ENCODE peak calls at places on chromosomes 4 and X, in seven cellular contexts. I, K, U, Q, O, B and C are unnamed samples.

GRCh38 chrX:41542151-41542935 is 95.2 kb downstream of the NYX start:
- DNase-seq in B (no peak), K (peak; percentile 19), O (no peak), U (peak; percentile 53), Q (no peak), I (no peak), C (no peak)

GRCh38 chr4:2586502-2586901 is 50.1 kb downstream of the FAM193A start:
- DNase-seq in Q (no peak), O (no peak), B (no peak), I (no peak), U (no peak), K (no peak), C (no peak)

GRCh38 chrX:6029014-6029413 is 199.7 kb downstream of the NLGN4X start:
- DNase-seq in I (no peak), O (peak; percentile 4), K (no peak), B (no peak), U (no peak), Q (no peak), C (no peak)

GRCh38 chr4:168848977-168849687 is 160.9 kb downstream of the CBR4 start:
- DNase-seq in B (no peak), K (no peak), Q (no peak), I (no peak), O (no peak), U (no peak), C (no peak)

GRCh38 chr4:174604198-174604597 is 81.9 kb upstream of the HPGD start:
- DNase-seq in Q (no peak), O (peak; percentile 82), I (no peak), K (peak; percentile 57), U (no peak), B (no peak), C (no peak)

GRCh38 chrX:136880003-136880451 is 498 bp downstream of the RBMX start:
- DNase-seq in O (no peak), I (peak; percentile 42), K (no peak), B (no peak), U (peak; percentile 47), Q (no peak), C (no peak)

GRCh38 chr4:40283968-40284367 is 51.2 kb upstream of the CHRNA9 start:
- DNase-seq in I (peak; percentile 52), U (no peak), B (no peak), K (no peak), O (peak; percentile 73), Q (no peak), C (no peak)

GRCh38 chrX:10619311-10620015 is 922 bp downstream of the MID1 start:
- DNase-seq in K (no peak), B (no peak), Q (no peak), U (no peak), I (no peak), O (no peak), C (peak; percentile 23)

GRCh38 chr4:99321241-99322191 is at the start of gene ADH1B:
- DNase-seq in I (no peak), Q (no peak), K (no peak), U (no peak), O (no peak), B (no peak), C (peak; percentile 69)

GRCh38 chrX:72554448-72555140 is 18.0 kb downstream of the HDAC8 start:
- DNase-seq in Q (peak; percentile 38), K (peak; percentile 65), O (peak; percentile 71), U (peak; percentile 92), I (no peak), B (no peak), C (no peak)

GRCh38 chrX:153446636-153446936 is 730 bp upstream of the TREX2 start:
- DNase-seq in O (no peak), B (no peak), Q (no peak), K (no peak), U (no peak), I (no peak), C (no peak)

GRCh38 chrX:22220941-22221340 is 51.8 kb upstream of the CBLL2 start:
- DNase-seq in O (peak; percentile 91), B (no peak), Q (no peak), I (no peak), U (no peak), K (no peak), C (no peak)

GRCh38 chrX:19670854-19671620 is 155.7 kb upstream of the MAP3K15 start:
- DNase-seq in K (peak; percentile 50), B (no peak), O (peak; percentile 63), I (no peak), Q (no peak), U (peak; percentile 53), C (peak; percentile 22)

GRCh38 chr4:85829276-85830051 is 354.5 kb downstream of the ARHGAP24 start:
- DNase-seq in I (no peak), O (no peak), B (no peak), K (peak; percentile 23), U (no peak), Q (no peak), C (no peak)

GRCh38 chr4:182578402-182578801 is 335.2 kb downstream of the TENM3 start:
- DNase-seq in K (peak; percentile 70), U (no peak), O (peak; percentile 91), Q (no peak), B (no peak), I (no peak), C (no peak)

GRCh38 chr4:158896459-158897238 is 127.8 kb downstream of the FNIP2 start:
- DNase-seq in O (no peak), U (no peak), K (no peak), Q (no peak), B (no peak), I (no peak), C (no peak)

GRCh38 chr4:158890294-158890693 is 121.5 kb downstream of the FNIP2 start:
- DNase-seq in K (no peak), Q (no peak), B (no peak), U (no peak), O (no peak), I (no peak), C (no peak)

GRCh38 chr4:158894826-158895225 is 126.0 kb downstream of the FNIP2 start:
- DNase-seq in U (no peak), Q (no peak), O (no peak), K (no peak), B (no peak), I (no peak), C (no peak)

GRCh38 chr4:158891256-158891655 is 122.4 kb downstream of the FNIP2 start:
- DNase-seq in I (no peak), B (no peak), K (no peak), U (no peak), O (no peak), Q (no peak), C (no peak)

GRCh38 chr4:158895797-158896442 is 127.1 kb downstream of the FNIP2 start:
- DNase-seq in Q (no peak), B (no peak), I (no peak), O (no peak), U (peak; percentile 71), K (no peak), C (no peak)
- TF ChIP-seq CTCF in Q (peak; percentile 56), B (no peak), I (peak; percentile 6), O (peak; percentile 37), U (peak; percentile 66), K (no peak), C (no peak)

DNA sequence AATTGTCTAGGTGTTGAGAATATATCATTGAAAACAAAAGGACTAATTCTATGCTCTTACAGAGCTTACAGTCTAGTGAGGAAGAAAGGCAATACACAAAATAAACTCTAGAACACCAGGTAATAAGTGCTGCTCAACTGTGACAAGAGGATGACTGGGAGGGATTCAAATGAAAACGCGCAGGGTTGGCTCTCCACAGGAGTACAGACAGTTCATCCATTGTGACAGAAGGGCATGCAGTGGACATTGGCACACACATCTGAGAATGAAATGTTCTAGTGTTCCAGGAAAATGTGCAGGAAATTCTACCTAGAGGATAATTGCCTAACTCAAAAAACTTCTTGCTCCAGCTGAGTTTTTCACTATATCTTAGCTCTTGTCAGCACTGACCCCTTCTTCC is 492.0 kb downstream of the IDS start:
- DNase-seq in I (no peak), Q (no peak), B (no peak), K (no peak), O (no peak), U (no peak), C (no peak)
- H3K27ac ChIP-seq in I (no peak overlapping the region), Q (no peak overlapping the region), B (no peak overlapping the region), K (no peak overlapping the region), O (no peak overlapping the region), U (no peak overlapping the region), C (no peak overlapping the region)

DNA sequence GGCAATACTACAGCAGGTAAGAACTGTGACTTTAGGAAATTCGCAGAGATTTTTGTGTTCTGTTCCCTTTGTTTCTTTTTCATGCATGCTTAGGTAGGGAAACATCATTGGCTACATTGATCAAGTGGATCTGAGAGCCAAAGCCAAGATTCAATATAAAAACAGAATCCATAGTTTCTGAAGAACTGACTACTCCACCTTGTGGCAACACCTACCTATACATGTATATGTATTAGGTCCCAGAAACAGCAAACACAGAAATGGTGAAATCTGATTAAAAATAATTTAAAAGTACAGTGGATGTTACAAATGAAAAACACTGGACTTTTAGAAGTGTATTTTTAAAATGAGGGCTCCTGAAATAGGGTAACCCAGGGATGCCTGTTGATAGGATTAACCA is 322.6 kb upstream of the MAOA start:
- DNase-seq in O (peak; percentile 3), I (no peak), K (no peak), U (no peak), B (no peak), Q (no peak), C (no peak)
- TF ChIP-seq CTCF in O (peak; percentile 38), I (peak; percentile 29), K (peak; percentile 37), U (peak; percentile 67), B (no peak), Q (no peak), C (no peak)

DNA sequence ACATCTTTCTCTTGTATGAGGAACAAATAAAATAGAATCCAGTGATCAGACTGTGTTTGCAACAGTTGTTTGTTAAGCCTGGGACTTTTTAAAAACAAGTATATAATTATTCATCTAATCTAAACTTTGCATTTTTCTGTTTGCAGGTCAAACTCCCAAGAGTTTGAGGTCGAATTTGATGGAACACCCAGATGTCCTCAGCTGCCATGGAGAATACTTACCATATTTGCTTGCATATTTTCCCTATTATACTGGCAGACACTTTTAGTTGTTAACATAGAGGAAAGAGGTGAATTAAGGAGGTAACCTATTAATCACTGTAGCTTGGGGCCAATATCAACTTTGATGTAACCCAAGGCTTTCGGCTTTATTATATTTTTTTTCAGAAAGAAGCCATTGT is 401.5 kb upstream of the DIPK2B start:
- DNase-seq in B (no peak), Q (no peak), K (no peak), I (no peak), U (no peak), O (no peak), C (no peak)
- H3K27ac ChIP-seq in B (no peak overlapping the region), Q (no peak overlapping the region), K (no peak overlapping the region), I (no peak overlapping the region), U (no peak overlapping the region), O (no peak overlapping the region), C (peak overlapping the region; percentile 28)

DNA sequence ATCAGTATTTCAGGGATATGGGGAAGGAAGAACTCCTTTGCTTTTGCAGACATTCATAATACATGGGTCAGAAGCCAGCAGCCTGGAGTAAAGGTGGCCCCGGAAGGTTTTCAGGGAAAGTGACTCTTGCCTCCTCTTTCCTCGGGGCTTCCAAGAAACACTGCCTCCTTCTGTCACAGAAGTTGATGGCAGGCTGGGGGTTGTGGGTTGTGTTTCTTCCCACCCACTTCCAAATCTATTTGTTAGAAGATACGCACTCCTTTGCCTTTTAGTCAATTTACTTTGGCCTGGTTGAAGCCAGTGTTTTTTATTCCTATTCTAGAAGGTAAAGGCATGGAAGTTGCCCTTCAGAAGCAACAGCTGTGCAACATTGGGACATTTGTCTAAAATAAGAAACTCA is 19.7 kb downstream of the KIT start:
- DNase-seq in B (no peak), U (peak; percentile 69), Q (no peak), I (no peak), K (no peak), O (no peak), C (no peak)
- TF ChIP-seq CTCF in B (no peak), U (peak; percentile 75), Q (peak; percentile 45), I (no peak), K (no peak), O (peak; percentile 11), C (no peak)

GRCh38 chr4:7817877-7818675 is 121.6 kb downstream of the AFAP1 start:
- DNase-seq in O (no peak), I (no peak), U (no peak), K (peak; percentile 43), B (no peak), Q (no peak), C (no peak)
- H3K27ac ChIP-seq in O (no peak overlapping the region), I (no peak overlapping the region), U (peak overlapping the region; percentile 62), K (peak overlapping the region; percentile 56), B (no peak overlapping the region), Q (no peak overlapping the region), C (no peak overlapping the region)